ENCODE peak calls at places on chromosomes 1 and 21, in eight cellular contexts. R is fibroblast of pulmonary artery, C is cardiac muscle cell, U is A549, M is epithelial cell of esophagus, G is heart right ventricle, D is IMR-90, W is lower lobe of right lung. J is an unnamed sample.

GRCh38 chr1:192530254-192530653 is 45.3 kb upstream of the RGS1 start:
- DNase-seq in R (peak; percentile 57), C (peak; percentile 53), U (no peak), M (no peak), G (no peak), D (peak; percentile 48), W (no peak), J (peak; percentile 49)

GRCh38 chr1:160108888-160109662 is 6.5 kb upstream of the ATP1A2 start:
- DNase-seq in R (peak; percentile 68), C (peak; percentile 74), U (peak; percentile 80), M (peak; percentile 60), G (no peak), D (peak; percentile 52), W (no peak), J (peak; percentile 56)

GRCh38 chr1:98870959-98871903 is 133.4 kb downstream of the PLPPR5 start:
- DNase-seq in R (peak; percentile 1), C (no peak), U (no peak), M (no peak), G (no peak), D (no peak), W (no peak), J (no peak)

GRCh38 chr1:15384301-15384901 is 25.3 kb upstream of the EFHD2 start:
- DNase-seq in R (no peak), C (peak; percentile 21), U (no peak), M (no peak), G (no peak), D (no peak), W (no peak), J (no peak)

GRCh38 chr1:64891440-64891815 is 74.9 kb downstream of the JAK1 start:
- DNase-seq in R (peak; percentile 22), C (peak; percentile 33), U (no peak), M (no peak), G (no peak), D (peak; percentile 57), W (no peak), J (peak; percentile 36)

GRCh38 chr1:52636701-52637695 is 4.0 kb downstream of the SHISAL2A start:
- DNase-seq in R (no peak), C (no peak), U (no peak), M (peak; percentile 68), G (no peak), D (no peak), W (peak; percentile 65), J (no peak)

GRCh38 chr1:243930822-243931671 is 81.0 kb upstream of the AKT3 start:
- DNase-seq in R (no peak), C (peak; percentile 22), U (no peak), M (no peak), G (no peak), D (no peak), W (no peak), J (no peak)

GRCh38 chr1:116322752-116323405 is 50.2 kb upstream of the ATP1A1 start:
- DNase-seq in R (no peak), C (peak; percentile 33), U (no peak), M (no peak), G (no peak), D (no peak), W (no peak), J (peak; percentile 59)

GRCh38 chr21:14901482-14901958 is 163.3 kb downstream of the NRIP1 start:
- DNase-seq in R (no peak), C (peak; percentile 54), U (no peak), M (peak; percentile 81), G (no peak), D (peak; percentile 64), W (no peak), J (peak; percentile 19)

GRCh38 chr1:182584746-182585145 is 4.3 kb downstream of the RNASEL start:
- DNase-seq in R (no peak), C (no peak), U (no peak), M (no peak), G (no peak), D (no peak), W (no peak), J (no peak)

GRCh38 chr21:15730484-15731242 is 881 bp downstream of the USP25 start:
- DNase-seq in R (peak; percentile 22), C (no peak), U (no peak), M (peak; percentile 24), G (peak; percentile 13), D (no peak), W (no peak), J (no peak)

GRCh38 chr1:208107415-208107814 is 136.8 kb downstream of the PLXNA2 start:
- DNase-seq in R (no peak), C (no peak), U (no peak), M (no peak), G (no peak), D (no peak), W (no peak), J (peak; percentile 21)

GRCh38 chr1:229874609-229875008 is 192.4 kb upstream of the GALNT2 start:
- DNase-seq in R (no peak), C (no peak), U (peak; percentile 11), M (no peak), G (no peak), D (no peak), W (no peak), J (no peak)

GRCh38 chr1:31368611-31369107 is 4.2 kb downstream of the FABP3 start:
- DNase-seq in R (no peak), C (no peak), U (no peak), M (no peak), G (peak; percentile 73), D (no peak), W (no peak), J (no peak)

GRCh38 chr1:8396912-8397406 is 79.0 kb downstream of the SLC45A1 start:
- DNase-seq in R (peak; percentile 95), C (peak; percentile 96), U (peak; percentile 67), M (peak; percentile 96), G (no peak), D (peak; percentile 99), W (no peak), J (peak; percentile 99)

GRCh38 chr21:23452384-23453083 is 2154.7 kb downstream of the MRPL39 start:
- DNase-seq in R (no peak), C (no peak), U (no peak), M (no peak), G (no peak), D (no peak), W (no peak), J (no peak)

GRCh38 chr1:2108877-2109580 is 58.8 kb downstream of the PRKCZ start:
- DNase-seq in R (no peak), C (no peak), U (no peak), M (no peak), G (no peak), D (no peak), W (no peak), J (no peak)

GRCh38 chr1:223394706-223395105 is 1.5 kb downstream of the CCDC185 start:
- DNase-seq in R (no peak), C (no peak), U (no peak), M (no peak), G (no peak), D (no peak), W (no peak), J (no peak)

GRCh38 chr1:159779403-159779851 is 1.3 kb upstream of the DUSP23 start:
- DNase-seq in R (peak; percentile 87), C (peak; percentile 85), U (no peak), M (peak; percentile 57), G (no peak), D (peak; percentile 46), W (no peak), J (peak; percentile 10)

GRCh38 chr1:224623310-224623714 is 7.2 kb downstream of the CNIH3 start:
- DNase-seq in R (no peak), C (peak; percentile 29), U (no peak), M (peak; percentile 21), G (no peak), D (peak; percentile 85), W (no peak), J (peak; percentile 73)

GRCh38 chr1:145849356-145850165 is 4.1 kb downstream of the NUDT17 start:
- DNase-seq in R (peak; percentile 81), C (peak; percentile 89), U (no peak), M (peak; percentile 26), G (no peak), D (peak; percentile 66), W (no peak), J (peak; percentile 62)
- TF ChIP-seq CTCF in R (peak; percentile 41), C (peak; percentile 59), U (peak; percentile 19), M (peak; percentile 43), G (no peak), D (peak; percentile 33), W (peak; percentile 34), J (peak; percentile 38)

DNA sequence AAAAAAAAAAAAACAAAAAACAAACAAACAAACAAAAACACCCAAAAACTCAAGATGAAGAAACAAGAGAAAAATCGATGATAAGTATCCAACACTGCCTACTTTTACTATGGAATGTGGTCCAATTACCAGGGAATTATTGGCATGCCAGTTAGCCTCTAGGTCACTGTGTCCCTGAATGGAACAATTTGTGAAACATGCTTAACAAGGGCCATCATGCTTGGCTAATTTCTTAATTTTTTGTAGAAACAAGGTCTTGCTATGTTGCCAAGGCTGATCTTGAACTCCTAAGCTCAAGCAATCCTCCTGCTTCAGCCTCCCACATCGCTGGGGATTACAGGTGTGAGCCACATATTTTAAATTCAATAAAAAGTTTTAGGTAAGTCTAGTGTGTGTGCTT is 23.9 kb downstream of the PLPP3 start:
- DNase-seq in R (no peak), C (no peak), U (no peak), M (no peak), G (no peak), D (no peak), W (no peak), J (no peak)
- TF ChIP-seq CTCF in R (no peak), C (no peak), U (no peak), M (no peak), G (no peak), D (no peak), W (no peak), J (no peak)

GRCh38 chr1:178738780-178739179 is 13.7 kb downstream of the RALGPS2 start:
- DNase-seq in R (no peak), C (no peak), U (no peak), M (no peak), G (no peak), D (no peak), W (no peak), J (no peak)

GRCh38 chr1:178739285-178740045 is 14.4 kb downstream of the RALGPS2 start:
- DNase-seq in R (peak; percentile 35), C (peak; percentile 45), U (no peak), M (peak; percentile 71), G (no peak), D (peak; percentile 81), W (no peak), J (peak; percentile 70)

GRCh38 chr1:178733972-178734371 is 8.9 kb downstream of the RALGPS2 start:
- DNase-seq in R (no peak), C (peak; percentile 13), U (no peak), M (no peak), G (no peak), D (no peak), W (no peak), J (no peak)
- TF ChIP-seq CTCF in R (peak; percentile 30), C (peak; percentile 27), U (no peak), M (peak; percentile 27), G (peak; percentile 30), D (peak; percentile 12), W (no peak), J (peak; percentile 41)

DNA sequence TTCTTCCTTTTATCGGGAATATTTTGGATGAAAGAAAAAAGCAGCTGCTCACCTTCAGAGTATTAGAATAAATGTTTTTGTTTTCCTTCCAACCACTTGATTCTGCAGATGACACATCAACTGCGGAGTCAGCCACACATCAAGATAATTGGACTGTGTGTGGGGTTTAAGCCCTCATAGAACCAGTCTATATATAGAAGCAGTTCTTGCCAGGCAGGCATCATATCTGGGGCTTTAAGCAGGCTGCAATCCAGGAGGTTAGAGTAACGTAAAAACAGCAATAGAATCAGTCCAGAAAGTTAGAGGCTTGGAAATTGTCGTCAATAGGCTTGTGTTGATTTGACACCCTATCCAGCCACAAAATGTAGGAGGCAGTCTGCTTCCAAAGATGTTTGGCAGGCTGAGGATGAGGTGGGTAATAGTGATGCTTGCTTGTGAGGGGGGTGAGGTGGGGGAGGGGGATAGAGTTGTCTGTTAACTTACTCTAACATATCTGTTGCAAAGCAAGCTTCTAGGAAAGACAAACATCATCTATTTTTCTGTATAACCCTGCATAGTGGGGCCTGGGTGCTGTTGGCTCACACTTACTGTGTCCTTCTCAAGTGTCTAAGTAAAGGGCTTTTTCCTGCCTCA is 64.8 kb downstream of the PEX14 start:
- DNase-seq in R (peak; percentile 58), C (peak; percentile 73), U (no peak), M (no peak), G (no peak), D (peak; percentile 38), W (no peak), J (no peak)
- TF ChIP-seq CTCF in R (no peak), C (no peak), U (no peak), M (no peak), G (no peak), D (no peak), W (no peak), J (no peak)

J was measured in fibroblast of villous mesenchyme.